ENCODE peak calls at places on chromosomes 4 and X, in ten cellular contexts. W, K, Q, J, Z, S, Y, I, L and X are unnamed samples.

GRCh38 chr4:123749408-123749807 is 352.8 kb downstream of the SPRY1 start:
- DNase-seq in W (no peak), K (no peak), Q (no peak), J (no peak), Z (no peak), S (no peak), Y (no peak), I (no peak), L (no peak), X (no peak)

GRCh38 chr4:111697176-111697962 is 447.9 kb upstream of the FAM241A start:
- DNase-seq in W (no peak), K (no peak), Q (no peak), J (no peak), Z (no peak), S (no peak), Y (no peak), I (no peak), L (no peak), X (no peak)

GRCh38 chr4:154781126-154781982 is at the start of gene RBM46:
- DNase-seq in W (no peak), K (no peak), Q (no peak), J (no peak), Z (no peak), S (no peak), Y (no peak), I (no peak), L (peak; percentile 11), X (no peak)

GRCh38 chr4:26105815-26106699 is 192.0 kb downstream of the SMIM20 start:
- DNase-seq in W (no peak), K (no peak), Q (peak; percentile 84), J (peak; percentile 21), Z (no peak), S (no peak), Y (peak; percentile 80), I (no peak), L (peak; percentile 8), X (no peak)

GRCh38 chrX:54950730-54951375 is 30.2 kb downstream of the TRO start:
- DNase-seq in W (no peak), K (no peak), Q (no peak), J (no peak), Z (no peak), S (no peak), Y (no peak), I (no peak), L (no peak), X (no peak)

GRCh38 chrX:101357166-101357795 is 8.7 kb upstream of the TIMM8A start:
- DNase-seq in W (peak; percentile 49), K (no peak), Q (peak; percentile 2), J (no peak), Z (no peak), S (peak; percentile 3), Y (peak; percentile 12), I (no peak), L (peak; percentile 7), X (no peak)

GRCh38 chrX:117508021-117508420 is 608.6 kb downstream of the KLHL13 start:
- DNase-seq in W (no peak), K (no peak), Q (no peak), J (no peak), Z (no peak), S (no peak), Y (no peak), I (no peak), L (no peak), X (no peak)

GRCh38 chrX:458631-459061 is 71.9 kb upstream of the PPP2R3B start:
- DNase-seq in W (no peak), K (no peak), Q (no peak), J (no peak), Z (no peak), S (no peak), Y (no peak), I (no peak), L (no peak), X (no peak)

GRCh38 chrX:51853251-51853650 is 40.2 kb upstream of the MAGED1 start:
- DNase-seq in W (no peak), K (no peak), Q (no peak), J (no peak), Z (no peak), S (peak; percentile 26), Y (no peak), I (no peak), L (no peak), X (no peak)

GRCh38 chrX:143664302-143664701 is 28.4 kb upstream of the SLITRK4 start:
- DNase-seq in W (peak; percentile 13), K (peak; percentile 1), Q (peak; percentile 4), J (no peak), Z (no peak), S (peak; percentile 14), Y (no peak), I (peak; percentile 42), L (no peak), X (peak; percentile 66)

GRCh38 chr4:74603186-74603585 is 158.2 kb downstream of the AREG start:
- DNase-seq in W (no peak), K (no peak), Q (no peak), J (no peak), Z (no peak), S (no peak), Y (no peak), I (no peak), L (no peak), X (no peak)

GRCh38 chr4:176274441-176274840 is 5.4 kb upstream of the ASB5 start:
- DNase-seq in W (no peak), K (no peak), Q (peak; percentile 73), J (peak; percentile 90), Z (no peak), S (no peak), Y (no peak), I (no peak), L (no peak), X (no peak)

GRCh38 chr4:82217986-82218715 is 155.6 kb downstream of the HNRNPD start:
- DNase-seq in W (peak; percentile 28), K (no peak), Q (no peak), J (no peak), Z (no peak), S (peak; percentile 19), Y (no peak), I (peak; percentile 17), L (no peak), X (peak; percentile 57)

GRCh38 chrX:85107407-85107806 is 103.7 kb downstream of the APOOL start:
- DNase-seq in W (no peak), K (no peak), Q (no peak), J (peak; percentile 53), Z (no peak), S (no peak), Y (no peak), I (no peak), L (no peak), X (no peak)

GRCh38 chr4:5798447-5798846 is 87.4 kb downstream of the EVC start:
- DNase-seq in W (no peak), K (no peak), Q (no peak), J (no peak), Z (no peak), S (no peak), Y (no peak), I (no peak), L (no peak), X (no peak)

GRCh38 chr4:51859476-51860032 is 16.6 kb downstream of the DCUN1D4 start:
- DNase-seq in W (no peak), K (no peak), Q (no peak), J (no peak), Z (no peak), S (no peak), Y (no peak), I (no peak), L (no peak), X (no peak)

GRCh38 chrX:74537011-74537390 is 77.4 kb downstream of the RLIM start:
- DNase-seq in W (no peak), K (no peak), Q (peak; percentile 47), J (no peak), Z (no peak), S (no peak), Y (peak; percentile 33), I (peak; percentile 44), L (no peak), X (no peak)
- H3K4me2 ChIP-seq in W (no peak overlapping the region), K (no peak overlapping the region), Q (peak overlapping the region; percentile 32), J (peak overlapping the region; percentile 74), Z (peak overlapping the region; percentile 85), S (peak overlapping the region; percentile 80), Y (peak overlapping the region; percentile 79), I (peak overlapping the region; percentile 91), L (no peak overlapping the region), X (peak overlapping the region; percentile 71)

GRCh38 chr4:117311989-117312388 is 226.6 kb upstream of the TRAM1L1 start:
- DNase-seq in W (no peak), K (no peak), Q (no peak), J (no peak), Z (no peak), S (no peak), Y (no peak), I (no peak), L (no peak), X (no peak)
- H3K4me2 ChIP-seq in W (no peak overlapping the region), K (no peak overlapping the region), Q (no peak overlapping the region), J (no peak overlapping the region), Z (no peak overlapping the region), S (no peak overlapping the region), Y (no peak overlapping the region), I (no peak overlapping the region), L (no peak overlapping the region), X (no peak overlapping the region)

DNA sequence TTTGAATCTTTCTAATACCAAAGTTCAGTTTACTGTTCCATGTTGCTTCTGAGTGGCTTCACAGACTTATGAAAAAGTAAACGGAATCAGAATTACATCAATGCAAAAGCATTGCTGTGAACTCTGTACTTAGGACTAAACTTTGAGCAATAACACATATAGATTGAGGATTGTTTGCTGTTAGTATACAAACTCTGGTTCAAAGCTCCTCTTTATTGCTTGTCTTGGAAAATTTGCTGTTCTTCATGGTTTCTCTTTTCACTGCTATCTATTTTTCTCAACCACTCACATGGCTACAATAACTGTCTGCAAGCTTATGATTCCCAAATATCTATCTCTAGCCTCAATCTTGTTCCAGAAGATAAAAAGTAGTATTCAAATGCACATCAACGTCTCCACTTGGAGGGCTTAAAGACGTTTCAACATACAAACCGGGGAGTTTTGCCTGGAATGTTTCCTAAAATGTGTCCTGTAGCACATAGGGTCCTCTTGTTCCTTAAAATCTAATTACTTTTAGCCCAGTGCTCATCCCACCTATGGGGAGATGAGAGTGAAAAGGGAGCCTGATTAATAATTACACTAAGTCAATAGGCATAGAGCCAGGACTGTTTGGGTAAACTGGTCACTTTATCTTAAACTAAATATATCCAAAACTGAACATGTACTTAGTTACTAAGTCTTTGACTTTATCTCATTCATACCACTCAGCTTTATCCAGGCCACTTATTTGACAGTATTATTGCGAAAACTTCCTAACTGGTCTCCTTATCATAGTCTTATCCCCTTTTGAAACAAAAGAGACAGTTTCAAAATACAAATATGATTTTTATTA is 3.6 kb upstream of the AFP start:
- DNase-seq in W (no peak), K (no peak), Q (no peak), J (no peak), Z (no peak), S (no peak), Y (no peak), I (peak; percentile 28), L (no peak), X (no peak)
- H3K4me2 ChIP-seq in W (no peak overlapping the region), K (no peak overlapping the region), Q (no peak overlapping the region), J (no peak overlapping the region), Z (no peak overlapping the region), S (no peak overlapping the region), Y (no peak overlapping the region), I (peak overlapping the region; percentile 57), L (no peak overlapping the region), X (no peak overlapping the region)

DNA sequence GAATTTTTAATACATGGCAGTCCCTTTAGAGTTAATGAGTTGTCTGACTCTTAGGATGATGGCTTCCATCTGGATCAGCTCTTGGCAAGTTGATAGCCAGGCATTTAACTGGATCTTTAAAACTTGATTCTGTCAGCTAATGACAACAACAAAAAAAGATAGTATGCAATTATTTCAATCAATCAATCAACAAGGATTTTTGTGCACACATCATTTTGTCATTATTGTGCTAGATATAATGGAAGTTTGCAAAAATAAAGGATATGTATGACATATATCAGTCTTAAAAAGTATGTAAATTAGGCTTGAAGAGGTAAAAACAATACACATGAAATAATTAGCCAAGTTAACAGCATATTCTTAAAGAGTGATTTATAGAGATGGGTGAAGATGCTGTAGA is 174.9 kb upstream of the PCDH18 start:
- DNase-seq in W (no peak), K (no peak), Q (peak; percentile 39), J (no peak), Z (no peak), S (no peak), Y (no peak), I (no peak), L (no peak), X (no peak)
- H3K4me2 ChIP-seq in W (no peak overlapping the region), K (no peak overlapping the region), Q (no peak overlapping the region), J (no peak overlapping the region), Z (no peak overlapping the region), S (no peak overlapping the region), Y (no peak overlapping the region), I (no peak overlapping the region), L (no peak overlapping the region), X (no peak overlapping the region)